ENCODE peak calls at places on chromosomes 6 and 20, in six cellular contexts. T, X, G, Q, O and B are unnamed samples.

GRCh38 chr20:41329435-41330342 is 10.9 kb upstream of the LPIN3 start:
- DNase-seq in T (no peak), X (peak), G (peak), Q (peak), O (no peak), B (peak)

GRCh38 chr6:33894438-33894837 is 90.6 kb upstream of the MLN start:
- DNase-seq in T (no peak), X (no peak), G (no peak), Q (no peak), O (no peak), B (no peak)

GRCh38 chr20:15449061-15449460 is 1111.6 kb upstream of the FLRT3 start:
- DNase-seq in T (no peak), X (no peak), G (no peak), Q (no peak), O (no peak), B (no peak)

GRCh38 chr6:52603000-52603795 is 26.3 kb upstream of the TRAM2 start:
- DNase-seq in T (no peak), X (no peak), G (no peak), Q (no peak), O (no peak), B (no peak)

GRCh38 chr6:2166717-2167116 is 78.7 kb downstream of the GMDS start:
- DNase-seq in T (no peak), X (no peak), G (no peak), Q (no peak), O (no peak), B (no peak)

GRCh38 chr6:66328181-66328580 is 621.2 kb upstream of the EYS start:
- DNase-seq in T (no peak), X (no peak), G (no peak), Q (peak), O (no peak), B (no peak)

GRCh38 chr6:151087861-151088598 is 151.7 kb upstream of the AKAP12 start:
- DNase-seq in T (no peak), X (no peak), G (no peak), Q (no peak), O (no peak), B (no peak)

GRCh38 chr6:106178900-106179299 is 92.8 kb downstream of the PRDM1 start:
- DNase-seq in T (no peak), X (no peak), G (no peak), Q (no peak), O (no peak), B (no peak)

GRCh38 chr20:1830240-1830639 is 65.0 kb upstream of the SIRPA start:
- DNase-seq in T (no peak), X (no peak), G (no peak), Q (peak), O (peak), B (no peak)

GRCh38 chr6:168938546-168938945 is 315.1 kb downstream of the THBS2 start:
- DNase-seq in T (no peak), X (no peak), G (no peak), Q (no peak), O (no peak), B (no peak)

GRCh38 chr6:140203611-140204553 is 829.4 kb upstream of the CITED2 start:
- DNase-seq in T (peak), X (no peak), G (no peak), Q (no peak), O (no peak), B (no peak)

GRCh38 chr6:121780325-121781313 is 345.2 kb downstream of the GJA1 start:
- DNase-seq in T (peak), X (no peak), G (no peak), Q (peak), O (no peak), B (no peak)

GRCh38 chr6:119323478-119323877 is 26.1 kb downstream of the MAN1A1 start:
- DNase-seq in T (no peak), X (no peak), G (no peak), Q (peak), O (no peak), B (no peak)

GRCh38 chr6:34970962-34971361 is 81.9 kb downstream of the ANKS1A start:
- DNase-seq in T (no peak), X (no peak), G (no peak), Q (no peak), O (no peak), B (no peak)

GRCh38 chr6:16747232-16748027 is 13.8 kb downstream of the ATXN1 start:
- DNase-seq in T (no peak), X (no peak), G (no peak), Q (peak), O (no peak), B (no peak)

GRCh38 chr6:145836170-145836569 is 21.6 kb upstream of the FBXO30 start:
- DNase-seq in T (no peak), X (no peak), G (no peak), Q (no peak), O (no peak), B (no peak)

GRCh38 chr6:28597217-28597835 is 71.6 kb downstream of the GPX5 start:
- DNase-seq in T (no peak), X (no peak), G (no peak), Q (peak), O (no peak), B (no peak)

GRCh38 chr20:13200767-13201500 is 20.1 kb upstream of the ISM1 start:
- DNase-seq in T (peak), X (no peak), G (no peak), Q (no peak), O (no peak), B (no peak)

GRCh38 chr20:62363920-62364851 is 2.9 kb downstream of the LAMA5 start:
- DNase-seq in T (no peak), X (no peak), G (no peak), Q (no peak), O (no peak), B (no peak)